ENCODE peak calls at places on chromosomes 16 and 17, in four cellular contexts. H is PC-3, G is endothelial cell of umbilical vein, T is mesenchymal stem cell. Y is an unnamed sample.
A peak's percentile ranks its signal among the peaks of the same experiment; 100 is the strongest.

GRCh38 chr16:86509759-86510464 is 415 bp upstream of the FOXF1 start:
- DNase-seq in H (no peak), G (peak; percentile 62), T (peak; percentile 97), Y (peak; percentile 81)

GRCh38 chr16:49473131-49473530 is 99.5 kb downstream of the C16orf78 start:
- DNase-seq in H (no peak), G (no peak), T (no peak), Y (no peak)

GRCh38 chr17:47604268-47604927 is 45.3 kb upstream of the KPNB1 start:
- DNase-seq in H (no peak), G (peak; percentile 30), T (peak; percentile 58), Y (no peak)

GRCh38 chr17:72362466-72363335 is 241.9 kb downstream of the SOX9 start:
- DNase-seq in H (peak; percentile 97), G (no peak), T (peak; percentile 75), Y (no peak)

GRCh38 chr16:10654592-10655414 is 39.9 kb downstream of the TEKT5 start:
- DNase-seq in H (no peak), G (no peak), T (no peak), Y (no peak)

GRCh38 chr16:60225541-60225940 is 1491.4 kb upstream of the GOT2 start:
- DNase-seq in H (no peak), G (no peak), T (no peak), Y (no peak)

GRCh38 chr16:56710181-56710737 is 19.7 kb upstream of the NUP93 start:
- DNase-seq in H (no peak), G (no peak), T (no peak), Y (no peak)

GRCh38 chr17:57498443-57498842 is 242.1 kb downstream of the MSI2 start:
- DNase-seq in H (no peak), G (no peak), T (peak; percentile 41), Y (no peak)

GRCh38 chr16:87657621-87658192 is 55.4 kb downstream of the JPH3 start:
- DNase-seq in H (peak; percentile 42), G (no peak), T (no peak), Y (no peak)

GRCh38 chr17:1639549-1639948 is 6.0 kb downstream of the SCARF1 start:
- DNase-seq in H (no peak), G (no peak), T (no peak), Y (no peak)

GRCh38 chr17:64777413-64778101 is 115.5 kb upstream of the SMURF2 start:
- DNase-seq in H (no peak), G (no peak), T (no peak), Y (peak; percentile 70)

GRCh38 chr17:39198186-39198566 is 707 bp upstream of the CACNB1 start:
- DNase-seq in H (no peak), G (no peak), T (no peak), Y (no peak)

GRCh38 chr16:27314161-27314723 is 468 bp downstream of the IL4R start:
- DNase-seq in H (peak; percentile 78), G (peak; percentile 91), T (peak; percentile 98), Y (peak; percentile 88)

GRCh38 chr17:48595107-48595999 is 1.8 kb upstream of the HOXB5 start:
- DNase-seq in H (no peak), G (no peak), T (peak; percentile 72), Y (peak; percentile 57)

GRCh38 chr17:10628756-10629155 is 28.4 kb downstream of the MYH3 start:
- DNase-seq in H (no peak), G (no peak), T (no peak), Y (no peak)

GRCh38 chr16:13436641-13437423 is 483.1 kb upstream of the ERCC4 start:
- DNase-seq in H (peak; percentile 1), G (no peak), T (no peak), Y (no peak)

GRCh38 chr17:2560658-2561057 is 32.8 kb upstream of the PAFAH1B1 start:
- DNase-seq in H (no peak), G (peak; percentile 17), T (no peak), Y (no peak)

GRCh38 chr16:90047714-90048346 is 28.6 kb upstream of the DBNDD1 start:
- DNase-seq in H (no peak), G (no peak), T (no peak), Y (no peak)

GRCh38 chr17:55433629-55434422 is 12.2 kb upstream of the MMD start:
- DNase-seq in H (peak; percentile 99), G (peak; percentile 53), T (peak; percentile 98), Y (no peak)

GRCh38 chr17:39926588-39927100 is 757 bp downstream of the ORMDL3 start:
- DNase-seq in H (peak; percentile 21), G (peak; percentile 29), T (peak; percentile 48), Y (peak; percentile 85)

GRCh38 chr16:21223787-21224186 is 9.7 kb upstream of the ANKS4B start:
- DNase-seq in H (no peak), G (no peak), T (no peak), Y (no peak)

GRCh38 chr16:29784901-29785500 is 5.5 kb upstream of the KIF22 start:
- DNase-seq in H (no peak), G (peak; percentile 76), T (peak; percentile 77), Y (peak; percentile 94)

GRCh38 chr16:22694887-22695382 is 119.0 kb upstream of the HS3ST2 start:
- DNase-seq in H (no peak), G (no peak), T (peak; percentile 37), Y (no peak)

GRCh38 chr16:53864819-53865491 is 161.0 kb downstream of the FTO start:
- DNase-seq in H (peak; percentile 58), G (peak; percentile 61), T (peak; percentile 29), Y (no peak)

GRCh38 chr17:58337126-58337599 is 8.6 kb upstream of the TSPOAP1 start:
- DNase-seq in H (no peak), G (no peak), T (no peak), Y (peak; percentile 58)

GRCh38 chr16:49799172-49799571 is 56.7 kb downstream of the ZNF423 start:
- DNase-seq in H (no peak), G (no peak), T (no peak), Y (no peak)

GRCh38 chr17:7477392-7478275 is 1.8 kb downstream of the ZBTB4 start:
- DNase-seq in H (peak; percentile 11), G (peak; percentile 29), T (peak; percentile 99), Y (peak; percentile 87)

GRCh38 chr16:29820730-29821662 is 734 bp downstream of the MVP start:
- DNase-seq in H (peak; percentile 27), G (no peak), T (peak; percentile 23), Y (peak; percentile 92)

GRCh38 chr16:22188595-22189442 is 17.3 kb upstream of the EEF2K start:
- DNase-seq in H (peak; percentile 85), G (peak; percentile 89), T (peak; percentile 89), Y (peak; percentile 83)

GRCh38 chr17:77478281-77478680 is 337.5 kb downstream of the SEC14L1 start:
- DNase-seq in H (no peak), G (no peak), T (no peak), Y (no peak)

GRCh38 chr17:77478899-77479298 is 338.1 kb downstream of the SEC14L1 start:
- DNase-seq in H (no peak), G (no peak), T (peak; percentile 54), Y (no peak)

GRCh38 chr17:77479817-77480508 is 339.2 kb downstream of the SEC14L1 start:
- DNase-seq in H (no peak), G (no peak), T (peak; percentile 81), Y (no peak)

GRCh38 chr17:77480509-77481215 is 339.9 kb downstream of the SEC14L1 start:
- DNase-seq in H (no peak), G (no peak), T (no peak), Y (peak; percentile 74)

DNA sequence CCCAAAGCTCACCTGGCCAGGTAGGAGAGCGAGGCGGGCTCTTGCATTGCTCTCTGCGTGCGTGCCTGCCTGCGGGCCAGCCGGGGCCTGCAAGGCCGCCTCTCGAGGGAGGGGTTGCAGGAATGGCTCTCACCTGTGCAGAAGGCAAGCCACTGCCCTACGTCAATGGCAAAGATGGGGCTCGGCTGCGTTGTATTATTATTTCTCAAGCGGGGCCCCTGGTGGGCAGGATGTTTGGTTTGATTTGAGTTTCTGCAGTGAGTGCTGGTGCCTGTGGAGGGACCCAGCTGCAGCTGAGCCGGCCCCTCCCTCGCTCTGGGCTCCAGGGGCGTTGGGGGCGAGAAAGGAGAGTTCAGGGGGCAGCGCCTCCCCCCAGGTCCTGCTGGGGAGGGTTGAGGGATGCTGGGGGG is 338.6 kb downstream of the SEC14L1 start:
- DNase-seq in H (no peak), G (no peak), T (no peak), Y (peak; percentile 62)
- H3K9ac ChIP-seq in H (no peak overlapping the region), G (no peak overlapping the region), T (no peak overlapping the region), Y (no peak overlapping the region)

GRCh38 chr17:3891626-3892094 is 1.2 kb downstream of the CAMKK1 start:
- DNase-seq in H (peak; percentile 45), G (no peak), T (no peak), Y (no peak)
- H3K4me3 ChIP-seq in H (peak overlapping the region; percentile 79), G (no peak overlapping the region), T (peak overlapping the region; percentile 74), Y (peak overlapping the region; percentile 44)

DNA sequence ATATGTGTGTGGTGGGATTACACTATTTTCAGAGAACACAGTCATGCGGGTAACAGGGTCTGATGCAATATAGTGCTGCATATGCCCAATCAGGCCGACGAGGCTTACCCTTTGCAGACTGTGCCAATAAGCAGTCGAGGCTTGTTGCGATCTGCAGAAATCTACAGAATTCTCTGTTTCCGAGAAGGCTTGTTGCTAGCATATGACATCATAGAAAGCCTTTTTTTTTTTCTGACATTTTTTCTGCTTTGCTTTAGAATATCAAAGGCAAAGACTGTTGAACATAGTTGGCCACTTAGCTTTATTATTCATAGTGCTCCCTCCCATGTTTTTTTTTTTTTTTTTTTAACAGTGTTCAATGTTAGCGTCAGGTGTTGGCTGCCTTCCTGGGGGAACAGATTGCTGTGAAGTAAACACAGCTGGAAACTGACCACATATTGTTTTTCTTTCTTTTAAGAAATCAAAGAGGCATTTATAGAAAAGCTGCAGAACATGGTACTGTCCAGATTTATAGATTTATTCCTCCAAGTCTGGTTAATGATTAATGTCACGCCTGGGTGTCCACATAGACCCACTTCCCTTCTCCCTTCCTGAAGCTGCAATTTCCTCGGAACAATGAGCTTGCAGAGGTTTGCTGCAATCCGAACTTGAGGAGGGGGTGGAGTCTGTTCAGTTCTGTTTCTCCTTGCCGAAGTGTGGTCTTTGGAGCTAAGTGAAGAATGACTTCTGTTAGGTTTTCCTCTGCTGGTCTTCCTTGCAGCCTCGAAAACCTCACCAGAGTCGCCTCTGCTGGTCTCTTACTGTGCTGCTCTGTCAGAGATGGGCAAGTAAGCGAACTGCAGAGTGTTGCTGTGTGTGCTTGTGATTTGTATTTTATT is 87.3 kb downstream of the MAP2K6 start:
- DNase-seq in H (peak; percentile 24), G (peak; percentile 59), T (peak; percentile 64), Y (no peak)
- H3K9ac ChIP-seq in H (no peak overlapping the region), G (no peak overlapping the region), T (peak overlapping the region; percentile 69), Y (no peak overlapping the region)

DNA sequence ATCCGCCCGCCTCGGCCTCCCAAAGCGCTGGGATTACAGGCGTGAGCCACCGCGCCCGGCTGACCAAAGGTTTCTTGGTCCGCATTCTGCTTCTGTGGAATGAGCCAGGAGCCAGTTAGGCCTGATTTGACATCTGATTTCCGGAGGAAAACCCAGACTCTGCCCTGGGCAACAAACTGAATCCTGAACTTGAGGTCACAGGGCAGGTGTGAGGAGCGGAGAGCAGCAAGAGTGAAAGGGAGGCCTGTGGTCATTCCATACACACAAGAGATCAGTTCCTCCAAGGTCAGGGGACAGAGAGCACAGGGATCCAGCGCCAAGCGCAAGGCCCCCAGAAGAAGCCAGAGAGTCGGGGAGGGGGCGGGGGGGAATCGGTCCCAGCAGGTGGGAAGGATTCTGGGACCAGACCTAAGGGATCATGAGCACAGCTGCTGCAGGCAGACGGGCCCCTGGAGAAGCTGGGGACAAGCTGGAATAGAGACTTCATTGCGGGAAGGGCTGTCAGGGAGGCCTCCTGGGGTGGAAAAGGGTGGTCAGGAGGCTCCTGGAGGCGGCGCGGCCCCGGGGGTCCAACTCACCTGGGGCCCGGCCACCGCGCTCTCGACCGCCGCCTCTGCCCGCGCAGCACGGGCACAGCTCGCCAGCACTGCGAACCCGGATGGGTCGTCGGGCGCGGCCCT is 436 bp downstream of the SHPK start:
- DNase-seq in H (peak; percentile 30), G (no peak), T (no peak), Y (no peak)
- H3K4me3 ChIP-seq in H (peak overlapping the region; percentile 86), G (peak overlapping the region; percentile 34), T (peak overlapping the region; percentile 92), Y (peak overlapping the region; percentile 69)

Y was measured in kidney.